ENCODE peak calls at places on chromosomes 12 and 14, in six cellular contexts. One of them, this sample, is unnamed.

GRCh38 chr12:24118675-24119074 is 169.2 kb upstream of the SOX5 start:
- DNase-seq in endothelial cell of umbilical vein: no peak
- DNase-seq in A549: no peak
- DNase-seq in K562: no peak
- DNase-seq in HepG2: no peak
- DNase-seq in GM12878: no peak
- DNase-seq in this sample: no peak

GRCh38 chr12:102051431-102051965 is 10.3 kb downstream of the WASHC3 start:
- DNase-seq in endothelial cell of umbilical vein: no peak
- DNase-seq in A549: no peak
- DNase-seq in K562: no peak
- DNase-seq in HepG2: no peak
- DNase-seq in GM12878: no peak
- DNase-seq in this sample: no peak

GRCh38 chr14:77985235-77985634 is 184.9 kb upstream of the NRXN3 start:
- DNase-seq in endothelial cell of umbilical vein: no peak
- DNase-seq in A549: no peak
- DNase-seq in K562: no peak
- DNase-seq in HepG2: no peak
- DNase-seq in GM12878: no peak
- DNase-seq in this sample: no peak

GRCh38 chr14:103188691-103189480 is 65.6 kb downstream of the TNFAIP2 start:
- DNase-seq in endothelial cell of umbilical vein: peak; percentile 23
- DNase-seq in A549: no peak
- DNase-seq in K562: no peak
- DNase-seq in HepG2: no peak
- DNase-seq in GM12878: no peak
- DNase-seq in this sample: no peak

GRCh38 chr14:56874375-56874774 is 64.1 kb upstream of the OTX2 start:
- DNase-seq in endothelial cell of umbilical vein: peak; percentile 2
- DNase-seq in A549: peak; percentile 7
- DNase-seq in K562: no peak
- DNase-seq in HepG2: peak; percentile 18
- DNase-seq in GM12878: no peak
- DNase-seq in this sample: peak; percentile 35

GRCh38 chr12:58030566-58031279 is 89.4 kb downstream of the ATP23 start:
- DNase-seq in endothelial cell of umbilical vein: no peak
- DNase-seq in A549: no peak
- DNase-seq in K562: no peak
- DNase-seq in HepG2: no peak
- DNase-seq in GM12878: no peak
- DNase-seq in this sample: peak; percentile 23

GRCh38 chr12:53066594-53066978 is 12.6 kb downstream of the SPRYD3 start:
- DNase-seq in endothelial cell of umbilical vein: no peak
- DNase-seq in A549: no peak
- DNase-seq in K562: no peak
- DNase-seq in HepG2: no peak
- DNase-seq in GM12878: no peak
- DNase-seq in this sample: no peak

GRCh38 chr12:71967176-71967575 is 28.5 kb downstream of the TPH2 start:
- DNase-seq in endothelial cell of umbilical vein: no peak
- DNase-seq in A549: no peak
- DNase-seq in K562: no peak
- DNase-seq in HepG2: no peak
- DNase-seq in GM12878: no peak
- DNase-seq in this sample: no peak

GRCh38 chr12:65620026-65620425 is 204.3 kb upstream of the HMGA2 start:
- DNase-seq in endothelial cell of umbilical vein: no peak
- DNase-seq in A549: no peak
- DNase-seq in K562: no peak
- DNase-seq in HepG2: no peak
- DNase-seq in GM12878: no peak
- DNase-seq in this sample: no peak

GRCh38 chr12:119576915-119577314 is 16.7 kb upstream of the TMEM233 start:
- DNase-seq in endothelial cell of umbilical vein: no peak
- DNase-seq in A549: no peak
- DNase-seq in K562: no peak
- DNase-seq in HepG2: no peak
- DNase-seq in GM12878: no peak
- DNase-seq in this sample: no peak

GRCh38 chr12:6069452-6070093 is 54.9 kb downstream of the VWF start:
- DNase-seq in endothelial cell of umbilical vein: no peak
- DNase-seq in A549: no peak
- DNase-seq in K562: peak; percentile 30
- DNase-seq in HepG2: no peak
- DNase-seq in GM12878: no peak
- DNase-seq in this sample: peak; percentile 45

GRCh38 chr12:49548822-49549648 is 10.2 kb downstream of the KCNH3 start:
- DNase-seq in endothelial cell of umbilical vein: peak; percentile 31
- DNase-seq in A549: no peak
- DNase-seq in K562: peak; percentile 73
- DNase-seq in HepG2: no peak
- DNase-seq in GM12878: no peak
- DNase-seq in this sample: no peak
- TF ChIP-seq CTCF in endothelial cell of umbilical vein: peak; percentile 59
- TF ChIP-seq CTCF in A549: no peak
- TF ChIP-seq CTCF in K562: peak; percentile 53
- TF ChIP-seq CTCF in HepG2: no peak
- TF ChIP-seq CTCF in GM12878: peak; percentile 11
- TF ChIP-seq CTCF in this sample: no peak

GRCh38 chr14:93076755-93077154 is 39.0 kb downstream of the ITPK1 start:
- DNase-seq in endothelial cell of umbilical vein: no peak
- DNase-seq in A549: no peak
- DNase-seq in K562: no peak
- DNase-seq in HepG2: no peak
- DNase-seq in GM12878: no peak
- DNase-seq in this sample: no peak

GRCh38 chr14:93081875-93082570 is 33.7 kb downstream of the ITPK1 start:
- DNase-seq in endothelial cell of umbilical vein: no peak
- DNase-seq in A549: no peak
- DNase-seq in K562: no peak
- DNase-seq in HepG2: no peak
- DNase-seq in GM12878: no peak
- DNase-seq in this sample: peak; percentile 53

GRCh38 chr14:93078830-93079229 is 36.9 kb downstream of the ITPK1 start:
- DNase-seq in endothelial cell of umbilical vein: no peak
- DNase-seq in A549: no peak
- DNase-seq in K562: no peak
- DNase-seq in HepG2: no peak
- DNase-seq in GM12878: no peak
- DNase-seq in this sample: no peak

GRCh38 chr14:93079865-93080403 is 35.8 kb downstream of the ITPK1 start:
- DNase-seq in endothelial cell of umbilical vein: no peak
- DNase-seq in A549: no peak
- DNase-seq in K562: no peak
- DNase-seq in HepG2: no peak
- DNase-seq in GM12878: no peak
- DNase-seq in this sample: no peak

GRCh38 chr14:93079321-93079720 is 36.4 kb downstream of the ITPK1 start:
- DNase-seq in endothelial cell of umbilical vein: no peak
- DNase-seq in A549: no peak
- DNase-seq in K562: no peak
- DNase-seq in HepG2: no peak
- DNase-seq in GM12878: no peak
- DNase-seq in this sample: no peak
- TF ChIP-seq MYC in endothelial cell of umbilical vein: no peak
- TF ChIP-seq MYC in A549: no peak
- TF ChIP-seq MYC in K562: no peak
- TF ChIP-seq MYC in HepG2: no peak
- TF ChIP-seq MYC in GM12878: no peak
- TF ChIP-seq MYC in this sample: no peak

DNA sequence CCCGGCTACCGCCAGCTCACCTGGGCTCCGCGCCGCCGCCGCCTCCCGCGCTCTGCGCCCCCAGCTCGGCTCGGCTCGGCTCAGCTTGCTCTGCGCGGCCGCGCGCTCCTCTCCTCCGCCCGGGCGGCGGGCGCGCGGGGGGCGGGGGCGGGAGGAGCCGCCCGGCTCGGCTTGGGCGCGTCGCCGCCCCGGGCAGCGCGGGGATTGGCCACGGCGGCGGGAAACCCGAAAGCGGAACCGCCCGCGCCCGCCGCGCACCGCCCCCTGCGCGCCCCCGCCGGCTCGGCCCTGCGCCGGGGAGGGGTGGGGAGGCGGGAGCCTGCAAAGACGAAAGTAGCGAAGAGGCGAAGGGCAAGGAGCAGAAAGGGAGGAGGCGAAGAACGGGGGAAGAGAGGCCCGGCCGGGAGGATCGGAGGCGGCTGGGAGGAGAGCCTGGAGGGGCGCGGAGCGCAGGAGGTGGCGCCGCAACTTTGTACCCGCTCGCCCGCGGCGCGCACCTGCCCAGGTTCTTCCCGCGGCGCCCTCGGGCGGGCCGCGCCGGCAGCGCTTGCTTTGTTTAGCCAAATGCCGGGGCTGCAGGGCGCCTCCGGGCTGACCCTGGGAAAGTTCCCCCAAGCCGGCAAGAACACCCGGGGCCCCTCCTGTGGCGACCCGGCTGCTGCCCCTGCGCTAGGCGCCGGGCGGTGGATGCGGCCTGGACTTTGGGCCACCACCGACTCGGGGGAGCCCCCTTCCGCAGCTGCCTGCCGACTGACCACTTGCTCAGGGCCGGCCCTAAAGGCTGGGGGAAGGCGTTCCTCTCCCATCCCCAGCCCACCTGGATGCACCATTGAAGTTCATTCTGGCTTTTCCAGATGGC is at the start of gene CAMKK2:
- DNase-seq in endothelial cell of umbilical vein: peak; percentile 80
- DNase-seq in A549: peak; percentile 80
- DNase-seq in K562: peak; percentile 95
- DNase-seq in HepG2: peak; percentile 50
- DNase-seq in GM12878: no peak
- DNase-seq in this sample: peak; percentile 94
- TF ChIP-seq CTCF in endothelial cell of umbilical vein: peak; percentile 21
- TF ChIP-seq CTCF in A549: peak; percentile 24
- TF ChIP-seq CTCF in K562: peak; percentile 42
- TF ChIP-seq CTCF in HepG2: peak; percentile 36
- TF ChIP-seq CTCF in GM12878: peak; percentile 23
- TF ChIP-seq CTCF in this sample: peak; percentile 22

DNA sequence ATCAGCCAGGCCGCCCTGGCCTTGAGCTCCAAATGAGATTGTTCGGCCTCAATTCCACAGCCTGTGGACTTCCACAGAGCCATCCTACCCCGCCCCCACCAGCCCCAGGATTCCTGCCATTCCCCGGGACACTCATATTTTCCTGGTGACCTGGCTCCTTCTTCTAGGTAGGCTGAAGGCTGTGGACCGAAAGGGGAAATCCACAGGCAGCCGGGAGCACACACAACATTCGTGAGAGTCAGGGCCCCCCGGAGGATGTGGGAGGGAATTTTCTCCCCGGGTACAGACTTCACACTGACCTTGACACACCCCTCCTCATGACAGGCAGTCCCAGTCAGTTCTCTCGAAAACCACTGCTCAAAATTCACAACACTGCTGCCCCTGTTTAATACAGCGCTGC is 39.9 kb downstream of the RIN3 start:
- DNase-seq in endothelial cell of umbilical vein: no peak
- DNase-seq in A549: peak; percentile 40
- DNase-seq in K562: no peak
- DNase-seq in HepG2: no peak
- DNase-seq in GM12878: no peak
- DNase-seq in this sample: peak; percentile 41
- TF ChIP-seq MYC in endothelial cell of umbilical vein: no peak
- TF ChIP-seq MYC in A549: no peak
- TF ChIP-seq MYC in K562: no peak
- TF ChIP-seq MYC in HepG2: no peak
- TF ChIP-seq MYC in GM12878: no peak
- TF ChIP-seq MYC in this sample: no peak

GRCh38 chr14:97005908-97006307 is 208.7 kb downstream of the VRK1 start:
- DNase-seq in endothelial cell of umbilical vein: no peak
- DNase-seq in A549: no peak
- DNase-seq in K562: no peak
- DNase-seq in HepG2: no peak
- DNase-seq in GM12878: no peak
- DNase-seq in this sample: no peak
- TF ChIP-seq CTCF in endothelial cell of umbilical vein: no peak
- TF ChIP-seq CTCF in A549: no peak
- TF ChIP-seq CTCF in K562: no peak
- TF ChIP-seq CTCF in HepG2: no peak
- TF ChIP-seq CTCF in GM12878: no peak
- TF ChIP-seq CTCF in this sample: no peak

GRCh38 chr14:73170686-73171085 is 34.4 kb downstream of the PSEN1 start:
- DNase-seq in endothelial cell of umbilical vein: no peak
- DNase-seq in A549: no peak
- DNase-seq in K562: no peak
- DNase-seq in HepG2: no peak
- DNase-seq in GM12878: no peak
- DNase-seq in this sample: no peak
- TF ChIP-seq MYC in endothelial cell of umbilical vein: no peak
- TF ChIP-seq MYC in A549: no peak
- TF ChIP-seq MYC in K562: no peak
- TF ChIP-seq MYC in HepG2: no peak
- TF ChIP-seq MYC in GM12878: no peak
- TF ChIP-seq MYC in this sample: no peak

GRCh38 chr14:61196034-61196433 is 85.1 kb downstream of the TMEM30B start:
- DNase-seq in endothelial cell of umbilical vein: no peak
- DNase-seq in A549: no peak
- DNase-seq in K562: no peak
- DNase-seq in HepG2: no peak
- DNase-seq in GM12878: no peak
- DNase-seq in this sample: no peak
- TF ChIP-seq CTCF in endothelial cell of umbilical vein: no peak
- TF ChIP-seq CTCF in A549: peak; percentile 7
- TF ChIP-seq CTCF in K562: no peak
- TF ChIP-seq CTCF in HepG2: peak; percentile 19
- TF ChIP-seq CTCF in GM12878: no peak
- TF ChIP-seq CTCF in this sample: no peak

GRCh38 chr14:95073947-95074346 is 83.4 kb downstream of the DICER1 start:
- DNase-seq in endothelial cell of umbilical vein: no peak
- DNase-seq in A549: no peak
- DNase-seq in K562: no peak
- DNase-seq in HepG2: no peak
- DNase-seq in GM12878: no peak
- DNase-seq in this sample: no peak

GRCh38 chr14:95075789-95076188 is 81.5 kb downstream of the DICER1 start:
- DNase-seq in endothelial cell of umbilical vein: no peak
- DNase-seq in A549: no peak
- DNase-seq in K562: no peak
- DNase-seq in HepG2: no peak
- DNase-seq in GM12878: no peak
- DNase-seq in this sample: no peak

GRCh38 chr14:95077380-95077779 is 79.9 kb downstream of the DICER1 start:
- DNase-seq in endothelial cell of umbilical vein: no peak
- DNase-seq in A549: no peak
- DNase-seq in K562: no peak
- DNase-seq in HepG2: no peak
- DNase-seq in GM12878: no peak
- DNase-seq in this sample: no peak

DNA sequence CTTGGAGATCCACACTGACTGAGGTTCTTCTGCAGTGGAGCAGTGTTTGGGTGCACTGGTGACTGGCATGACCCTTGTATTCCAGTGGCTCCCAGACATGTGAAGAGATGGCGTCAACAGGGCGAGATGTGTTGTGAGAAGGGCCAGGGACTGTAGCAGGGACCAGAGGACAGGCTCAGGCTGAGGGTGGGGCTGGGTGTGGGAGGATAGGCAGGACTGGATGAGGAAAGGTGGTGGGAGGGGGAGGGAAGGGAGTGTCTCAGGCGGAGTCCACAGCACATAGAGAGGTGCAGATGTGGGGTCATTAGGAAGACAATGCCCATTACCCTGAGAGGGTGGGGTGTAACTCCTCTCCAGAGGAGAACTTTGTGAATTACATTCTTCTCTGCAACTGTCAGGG is 78.5 kb downstream of the DICER1 start:
- DNase-seq in endothelial cell of umbilical vein: no peak
- DNase-seq in A549: no peak
- DNase-seq in K562: no peak
- DNase-seq in HepG2: no peak
- DNase-seq in GM12878: no peak
- DNase-seq in this sample: no peak
- TF ChIP-seq MYC in endothelial cell of umbilical vein: no peak
- TF ChIP-seq MYC in A549: no peak
- TF ChIP-seq MYC in K562: no peak
- TF ChIP-seq MYC in HepG2: no peak
- TF ChIP-seq MYC in GM12878: no peak
- TF ChIP-seq MYC in this sample: no peak

GRCh38 chr12:76346798-76347420 is 1.3 kb downstream of the BBS10 start:
- DNase-seq in endothelial cell of umbilical vein: peak; percentile 72
- DNase-seq in A549: no peak
- DNase-seq in K562: no peak
- DNase-seq in HepG2: peak; percentile 50
- DNase-seq in GM12878: peak; percentile 25
- DNase-seq in this sample: peak; percentile 69
- TF ChIP-seq CTCF in endothelial cell of umbilical vein: peak; percentile 26
- TF ChIP-seq CTCF in A549: peak; percentile 67
- TF ChIP-seq CTCF in K562: peak; percentile 58
- TF ChIP-seq CTCF in HepG2: peak; percentile 80
- TF ChIP-seq CTCF in GM12878: peak; percentile 74
- TF ChIP-seq CTCF in this sample: no peak